ENCODE peak calls at places on chromosomes 7 and 10, in eight cellular contexts. B is pancreas, L is hepatocyte, F is SK-N-SH, Z is ovary, W is fibroblast of lung, R is cardiac muscle cell, D is kidney. A is an unnamed sample.
A peak's percentile ranks its signal among the peaks of the same experiment; 100 is the strongest.

GRCh38 chr7:117673367-117673766 is 193.5 kb downstream of the CFTR start:
- DNase-seq in B (peak; percentile 52), L (peak; percentile 73), F (no peak), Z (no peak), W (peak; percentile 39), R (peak; percentile 50), D (peak; percentile 82), A (no peak)

GRCh38 chr10:30625110-30625509 is 4.4 kb downstream of the LYZL2 start:
- DNase-seq in B (no peak), L (no peak), F (no peak), Z (no peak), W (peak; percentile 58), R (no peak), D (no peak), A (no peak)

GRCh38 chr7:155959894-155960293 is 147.6 kb upstream of the SHH start:
- DNase-seq in B (no peak), L (no peak), F (no peak), Z (no peak), W (peak; percentile 19), R (no peak), D (no peak), A (no peak)

GRCh38 chr10:98536551-98536950 is 89.8 kb upstream of the HPS1 start:
- DNase-seq in B (no peak), L (peak; percentile 15), F (no peak), Z (no peak), W (no peak), R (no peak), D (no peak), A (no peak)

GRCh38 chr7:69067397-69067796 is 530.9 kb upstream of the AUTS2 start:
- DNase-seq in B (peak; percentile 46), L (peak; percentile 73), F (no peak), Z (no peak), W (peak; percentile 24), R (peak; percentile 49), D (no peak), A (no peak)

GRCh38 chr7:149171894-149172533 is 23.3 kb upstream of the ZNF282 start:
- DNase-seq in B (no peak), L (no peak), F (no peak), Z (no peak), W (peak; percentile 54), R (no peak), D (no peak), A (no peak)

GRCh38 chr10:18079665-18080295 is 60.4 kb upstream of the CACNB2 start:
- DNase-seq in B (no peak), L (no peak), F (no peak), Z (no peak), W (peak; percentile 11), R (no peak), D (no peak), A (peak; percentile 10)

GRCh38 chr7:91424372-91424771 is 160.1 kb downstream of the FZD1 start:
- DNase-seq in B (no peak), L (no peak), F (peak; percentile 47), Z (no peak), W (no peak), R (no peak), D (no peak), A (no peak)

GRCh38 chr7:140201393-140201792 is 24.6 kb upstream of the KDM7A start:
- DNase-seq in B (no peak), L (no peak), F (no peak), Z (no peak), W (no peak), R (no peak), D (no peak), A (no peak)

GRCh38 chr7:47458057-47458456 is 123.9 kb downstream of the TNS3 start:
- DNase-seq in B (no peak), L (no peak), F (no peak), Z (peak; percentile 81), W (peak; percentile 93), R (peak; percentile 54), D (peak; percentile 93), A (peak; percentile 98)

GRCh38 chr10:80050752-80051151 is 27.7 kb upstream of the TMEM254 start:
- DNase-seq in B (no peak), L (no peak), F (peak; percentile 14), Z (no peak), W (no peak), R (no peak), D (no peak), A (no peak)

GRCh38 chr7:16786257-16786656 is 18.5 kb downstream of the AGR2 start:
- DNase-seq in B (no peak), L (no peak), F (no peak), Z (no peak), W (no peak), R (no peak), D (no peak), A (no peak)

GRCh38 chr10:79483299-79483698 is 29.0 kb upstream of the EIF5AL1 start:
- DNase-seq in B (no peak), L (no peak), F (no peak), Z (no peak), W (no peak), R (no peak), D (no peak), A (no peak)

GRCh38 chr10:110641256-110641655 is 2.9 kb upstream of the RBM20 start:
- DNase-seq in B (no peak), L (peak; percentile 68), F (peak; percentile 62), Z (no peak), W (peak; percentile 71), R (no peak), D (no peak), A (no peak)

GRCh38 chr10:100653957-100654834 is 91.2 kb upstream of the PAX2 start:
- DNase-seq in B (no peak), L (peak; percentile 69), F (peak; percentile 81), Z (no peak), W (peak; percentile 13), R (peak; percentile 73), D (peak; percentile 88), A (no peak)

GRCh38 chr10:75827591-75827990 is 396.2 kb downstream of the LRMDA start:
- DNase-seq in B (no peak), L (no peak), F (peak; percentile 51), Z (no peak), W (no peak), R (no peak), D (no peak), A (peak; percentile 11)

GRCh38 chr10:100510533-100511308 is 8.9 kb downstream of the SEC31B start:
- DNase-seq in B (no peak), L (no peak), F (no peak), Z (no peak), W (no peak), R (no peak), D (no peak), A (no peak)

GRCh38 chr7:155985518-155986427 is 173.5 kb upstream of the SHH start:
- DNase-seq in B (no peak), L (no peak), F (no peak), Z (no peak), W (no peak), R (no peak), D (peak; percentile 32), A (no peak)

GRCh38 chr10:31678139-31678536 is 250.5 kb downstream of the ARHGAP12 start:
- DNase-seq in B (no peak), L (no peak), F (no peak), Z (no peak), W (no peak), R (no peak), D (peak; percentile 77), A (no peak)

GRCh38 chr7:151566897-151567320 is 47.2 kb upstream of the RHEB start:
- DNase-seq in B (no peak), L (peak; percentile 26), F (no peak), Z (no peak), W (peak; percentile 76), R (peak; percentile 78), D (no peak), A (no peak)

DNA sequence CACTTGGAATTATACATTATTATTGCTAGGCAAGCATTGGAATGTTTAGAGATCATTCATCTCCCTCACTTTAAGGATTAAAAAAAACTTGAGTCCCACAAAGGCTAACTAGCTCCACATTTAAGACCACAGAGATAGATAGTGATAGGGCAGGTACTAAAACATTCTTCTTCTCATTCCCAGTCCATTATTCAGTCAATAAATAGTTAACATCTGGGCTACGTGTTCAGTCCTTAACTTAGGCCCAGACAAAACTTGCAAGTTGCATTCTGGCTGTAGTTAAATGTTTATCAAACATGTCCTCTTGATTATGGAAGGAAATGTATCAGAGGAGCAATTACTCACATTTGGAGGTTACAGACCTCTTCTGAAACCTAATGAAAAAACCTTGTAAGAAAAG is 2.4 kb downstream of the GNG11 start:
- DNase-seq in B (no peak), L (no peak), F (no peak), Z (no peak), W (peak; percentile 55), R (no peak), D (no peak), A (no peak)
- H3K4me3 ChIP-seq in B (peak overlapping the region; percentile 45), L (peak overlapping the region; percentile 6), F (peak overlapping the region; percentile 69), Z (peak overlapping the region; percentile 80), W (peak overlapping the region; percentile 71), R (no peak overlapping the region), D (peak overlapping the region; percentile 87), A (peak overlapping the region; percentile 69)

DNA sequence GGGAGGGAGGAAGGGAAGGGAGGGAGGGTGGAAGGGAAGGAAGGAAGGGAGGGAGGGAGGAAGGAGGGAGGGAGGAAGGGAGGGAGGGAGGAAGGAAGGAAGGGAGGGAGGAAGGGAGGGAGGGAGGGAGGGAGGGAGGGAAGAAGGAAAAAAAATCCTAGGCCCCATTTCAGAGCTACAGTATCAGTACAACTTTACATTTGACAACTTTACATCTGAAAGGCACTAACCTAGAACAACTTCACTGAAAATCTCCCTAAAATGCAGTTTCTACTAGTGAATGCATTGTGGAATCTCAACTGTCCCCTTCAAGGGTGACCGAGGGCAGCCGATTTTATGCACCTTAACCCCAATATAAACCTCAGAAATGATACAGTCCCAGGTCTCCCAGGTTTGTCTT is 259.8 kb upstream of the GALNT17 start:
- DNase-seq in B (no peak), L (no peak), F (no peak), Z (no peak), W (no peak), R (no peak), D (no peak), A (no peak)
- TF ChIP-seq CTCF in B (no peak), L (no peak), F (no peak), Z (no peak), W (no peak), R (no peak), D (no peak), A (no peak)

DNA sequence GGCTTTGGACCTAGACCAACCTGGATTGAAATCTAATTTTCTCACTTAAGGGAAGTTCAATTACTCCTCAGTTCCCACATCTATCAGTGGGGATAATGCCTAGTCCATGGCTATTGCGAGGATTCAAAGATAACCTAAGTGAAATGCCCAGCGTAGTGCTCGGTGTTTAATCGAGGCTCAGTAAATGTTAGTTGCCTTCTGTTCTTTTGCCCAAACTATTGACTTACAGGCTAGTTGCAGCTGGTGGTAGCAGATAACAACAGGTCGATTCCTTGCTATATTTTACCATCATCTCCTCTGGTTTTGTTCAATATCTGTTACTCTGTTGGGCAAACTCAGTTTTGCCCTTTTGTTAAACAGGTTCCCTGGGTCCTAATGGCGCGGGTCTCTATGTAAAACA is 22.8 kb downstream of the DNAH11 start:
- DNase-seq in B (no peak), L (no peak), F (no peak), Z (no peak), W (no peak), R (no peak), D (no peak), A (no peak)
- H3K4me3 ChIP-seq in B (no peak overlapping the region), L (no peak overlapping the region), F (no peak overlapping the region), Z (no peak overlapping the region), W (no peak overlapping the region), R (no peak overlapping the region), D (no peak overlapping the region), A (no peak overlapping the region)

DNA sequence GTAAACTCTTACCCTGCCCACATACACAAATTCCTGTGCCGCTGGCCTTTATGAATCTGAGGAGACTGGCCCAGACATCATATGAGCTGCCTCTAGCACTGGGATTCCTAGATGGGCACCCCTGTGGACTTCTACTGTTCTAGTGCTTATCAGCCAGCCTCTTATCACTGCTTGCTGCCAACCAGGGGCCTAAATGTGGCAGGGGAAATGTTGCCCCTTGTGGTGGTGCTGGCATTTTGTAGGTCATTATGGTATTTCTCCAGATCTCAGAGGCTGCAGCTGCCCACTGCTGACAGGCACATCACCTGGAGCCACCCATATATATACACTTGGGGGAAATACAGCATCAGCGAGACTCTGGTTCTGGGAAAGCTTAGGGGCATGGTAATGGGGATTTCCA is 5.4 kb downstream of the SFR1 start:
- DNase-seq in B (no peak), L (no peak), F (peak; percentile 57), Z (no peak), W (no peak), R (no peak), D (no peak), A (no peak)
- TF ChIP-seq CTCF in B (no peak), L (peak; percentile 8), F (peak; percentile 35), Z (no peak), W (no peak), R (peak; percentile 4), D (no peak), A (no peak)